ENCODE peak calls at places on chromosomes 12 and 14, in five cellular contexts. L is HL-60, P is tibial nerve, C is left ventricle myocardium inferior, D is endothelial cell of umbilical vein. F is an unnamed sample.

GRCh38 chr14:41609704-41610183 is 3.1 kb downstream of the LRFN5 start:
- DNase-seq in L (no peak), P (no peak), C (peak), D (no peak), F (peak)

GRCh38 chr14:101227611-101228594 is 324.4 kb upstream of the RTL1 start:
- DNase-seq in L (no peak), P (no peak), C (no peak), D (no peak), F (no peak)

GRCh38 chr12:14108702-14109101 is 127.3 kb upstream of the GRIN2B start:
- DNase-seq in L (no peak), P (no peak), C (no peak), D (no peak), F (no peak)

GRCh38 chr12:4270670-4271432 is 2.7 kb upstream of the CCND2 start:
- DNase-seq in L (peak), P (peak), C (peak), D (peak), F (peak)

GRCh38 chr12:12482959-12483358 is 79.7 kb downstream of the DUSP16 start:
- DNase-seq in L (peak), P (no peak), C (no peak), D (no peak), F (no peak)

GRCh38 chr12:71447691-71448660 is 8.4 kb downstream of the LGR5 start:
- DNase-seq in L (no peak), P (no peak), C (no peak), D (no peak), F (no peak)

GRCh38 chr12:124392271-124392990 is 97.5 kb downstream of the RFLNA start:
- DNase-seq in L (peak), P (no peak), C (no peak), D (peak), F (peak)

GRCh38 chr12:114926341-114926740 is 242.4 kb upstream of the TBX3 start:
- DNase-seq in L (no peak), P (no peak), C (no peak), D (no peak), F (no peak)

GRCh38 chr14:101019974-101020710 is 116.6 kb upstream of the RTL1 start:
- DNase-seq in L (no peak), P (no peak), C (peak), D (no peak), F (peak)

GRCh38 chr12:64178122-64178521 is 44.0 kb downstream of the KICS2 start:
- DNase-seq in L (no peak), P (no peak), C (no peak), D (peak), F (no peak)

GRCh38 chr14:34501004-34501580 is 38.4 kb downstream of the EAPP start:
- DNase-seq in L (no peak), P (no peak), C (no peak), D (no peak), F (no peak)

GRCh38 chr14:36105401-36105800 is 71.1 kb downstream of the PTCSC3 start:
- DNase-seq in L (peak), P (no peak), C (no peak), D (no peak), F (no peak)

GRCh38 chr14:70563869-70564268 is 29.1 kb upstream of the ADAM20 start:
- DNase-seq in L (no peak), P (no peak), C (peak), D (no peak), F (no peak)

GRCh38 chr12:29427964-29428363 is 47.0 kb upstream of the ERGIC2 start:
- DNase-seq in L (peak), P (no peak), C (no peak), D (no peak), F (no peak)

GRCh38 chr14:73397810-73398209 is 60.5 kb downstream of the NUMB start:
- DNase-seq in L (no peak), P (no peak), C (no peak), D (no peak), F (no peak)

GRCh38 chr12:111467862-111468245 is 62.1 kb downstream of the SH2B3 start:
- DNase-seq in L (no peak), P (no peak), C (no peak), D (peak), F (no peak)

GRCh38 chr12:74620932-74621331 is 83.3 kb downstream of the ATXN7L3B start:
- DNase-seq in L (no peak), P (no peak), C (no peak), D (no peak), F (no peak)

GRCh38 chr14:21133896-21134295 is 22.0 kb downstream of the OR5AU1 start:
- DNase-seq in L (no peak), P (no peak), C (no peak), D (no peak), F (no peak)

GRCh38 chr12:130335517-130336392 is 1.9 kb upstream of the PIWIL1 start:
- DNase-seq in L (peak), P (no peak), C (no peak), D (peak), F (no peak)

GRCh38 chr14:46661728-46662127 is 10.1 kb upstream of the RPL10L start:
- DNase-seq in L (peak), P (no peak), C (no peak), D (no peak), F (no peak)

GRCh38 chr12:99138397-99138796 is 493.3 kb downstream of the APAF1 start:
- DNase-seq in L (no peak), P (no peak), C (no peak), D (no peak), F (no peak)

GRCh38 chr14:68824517-68825347 is 31.9 kb upstream of the ZFP36L1 start:
- DNase-seq in L (peak), P (peak), C (peak), D (peak), F (peak)

GRCh38 chr14:65302571-65303184 is 109.9 kb upstream of the FUT8 start:
- DNase-seq in L (no peak), P (no peak), C (no peak), D (no peak), F (no peak)

GRCh38 chr12:98856897-98857540 is 211.9 kb downstream of the APAF1 start:
- DNase-seq in L (no peak), P (no peak), C (no peak), D (no peak), F (no peak)

GRCh38 chr12:41364211-41364610 is 176.1 kb downstream of the PDZRN4 start:
- DNase-seq in L (no peak), P (no peak), C (no peak), D (no peak), F (no peak)

GRCh38 chr12:41362511-41362910 is 174.4 kb downstream of the PDZRN4 start:
- DNase-seq in L (no peak), P (no peak), C (no peak), D (no peak), F (no peak)

GRCh38 chr12:41365653-41366131 is 177.6 kb downstream of the PDZRN4 start:
- DNase-seq in L (no peak), P (no peak), C (no peak), D (peak), F (no peak)

GRCh38 chr12:41368006-41368405 is 179.9 kb downstream of the PDZRN4 start:
- DNase-seq in L (no peak), P (no peak), C (no peak), D (no peak), F (no peak)
- TF ChIP-seq CTCF in L (peak), P (no peak), C (peak), D (peak), F (no peak)

DNA sequence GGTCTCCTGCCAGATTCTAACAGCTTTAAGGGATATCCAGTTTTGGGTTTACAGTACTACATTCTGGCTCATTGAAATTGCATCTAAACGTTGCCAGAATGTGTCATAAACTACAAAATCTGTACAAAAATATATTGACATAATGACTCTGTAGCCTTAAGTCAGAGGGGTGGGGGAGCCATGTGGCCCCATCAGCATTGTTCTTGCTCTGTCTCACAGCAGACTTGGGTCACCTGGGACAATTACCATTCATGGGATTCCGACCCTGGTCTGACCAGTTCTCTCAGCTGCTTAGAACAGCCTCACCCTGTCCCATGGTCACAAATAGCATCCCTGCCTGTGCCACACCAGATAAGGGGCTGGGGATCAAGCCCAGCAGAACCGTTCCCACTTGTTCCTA is 43.3 kb upstream of the MED13L start:
- DNase-seq in L (no peak), P (no peak), C (no peak), D (no peak), F (no peak)
- H3K4me3 ChIP-seq in L (no peak), P (no peak), C (no peak), D (no peak), F (no peak)

GRCh38 chr12:102427542-102427923 is 52.8 kb downstream of the IGF1 start:
- DNase-seq in L (no peak), P (no peak), C (peak), D (no peak), F (peak)

GRCh38 chr12:102425109-102426009 is 55.0 kb downstream of the IGF1 start:
- DNase-seq in L (no peak), P (no peak), C (no peak), D (no peak), F (no peak)

GRCh38 chr12:102429211-102429610 is 51.2 kb downstream of the IGF1 start:
- DNase-seq in L (no peak), P (no peak), C (no peak), D (no peak), F (no peak)

GRCh38 chr12:102429755-102430154 is 50.6 kb downstream of the IGF1 start:
- DNase-seq in L (no peak), P (no peak), C (no peak), D (no peak), F (no peak)

GRCh38 chr12:102426599-102427541 is 53.5 kb downstream of the IGF1 start:
- DNase-seq in L (no peak), P (no peak), C (no peak), D (no peak), F (no peak)
- H3K27ac ChIP-seq in L (no peak), P (peak), C (peak), D (no peak), F (no peak)

GRCh38 chr12:132735496-132735895 is 24.9 kb downstream of the PGAM5 start:
- DNase-seq in L (no peak), P (no peak), C (no peak), D (no peak), F (peak)
- TF ChIP-seq CTCF in L (no peak), P (no peak), C (no peak), D (no peak), F (no peak)

GRCh38 chr14:39381366-39381765 is 50.9 kb downstream of the FBXO33 start:
- DNase-seq in L (no peak), P (no peak), C (no peak), D (no peak), F (no peak)
- H3K4me3 ChIP-seq in L (no peak), P (no peak), C (no peak), D (no peak), F (no peak)

GRCh38 chr12:2306012-2306411 is 253.2 kb downstream of the CACNA1C start:
- DNase-seq in L (peak), P (no peak), C (no peak), D (no peak), F (no peak)

GRCh38 chr12:2301531-2302461 is 249.0 kb downstream of the CACNA1C start:
- DNase-seq in L (no peak), P (peak), C (peak), D (no peak), F (no peak)

GRCh38 chr12:2300886-2301285 is 248.1 kb downstream of the CACNA1C start:
- DNase-seq in L (no peak), P (no peak), C (no peak), D (no peak), F (no peak)

GRCh38 chr12:2300168-2300567 is 247.4 kb downstream of the CACNA1C start:
- DNase-seq in L (no peak), P (no peak), C (no peak), D (no peak), F (no peak)

GRCh38 chr12:2302711-2303255 is 250.0 kb downstream of the CACNA1C start:
- DNase-seq in L (no peak), P (no peak), C (no peak), D (no peak), F (no peak)
- H3K27ac ChIP-seq in L (no peak), P (peak), C (peak), D (no peak), F (peak)

DNA sequence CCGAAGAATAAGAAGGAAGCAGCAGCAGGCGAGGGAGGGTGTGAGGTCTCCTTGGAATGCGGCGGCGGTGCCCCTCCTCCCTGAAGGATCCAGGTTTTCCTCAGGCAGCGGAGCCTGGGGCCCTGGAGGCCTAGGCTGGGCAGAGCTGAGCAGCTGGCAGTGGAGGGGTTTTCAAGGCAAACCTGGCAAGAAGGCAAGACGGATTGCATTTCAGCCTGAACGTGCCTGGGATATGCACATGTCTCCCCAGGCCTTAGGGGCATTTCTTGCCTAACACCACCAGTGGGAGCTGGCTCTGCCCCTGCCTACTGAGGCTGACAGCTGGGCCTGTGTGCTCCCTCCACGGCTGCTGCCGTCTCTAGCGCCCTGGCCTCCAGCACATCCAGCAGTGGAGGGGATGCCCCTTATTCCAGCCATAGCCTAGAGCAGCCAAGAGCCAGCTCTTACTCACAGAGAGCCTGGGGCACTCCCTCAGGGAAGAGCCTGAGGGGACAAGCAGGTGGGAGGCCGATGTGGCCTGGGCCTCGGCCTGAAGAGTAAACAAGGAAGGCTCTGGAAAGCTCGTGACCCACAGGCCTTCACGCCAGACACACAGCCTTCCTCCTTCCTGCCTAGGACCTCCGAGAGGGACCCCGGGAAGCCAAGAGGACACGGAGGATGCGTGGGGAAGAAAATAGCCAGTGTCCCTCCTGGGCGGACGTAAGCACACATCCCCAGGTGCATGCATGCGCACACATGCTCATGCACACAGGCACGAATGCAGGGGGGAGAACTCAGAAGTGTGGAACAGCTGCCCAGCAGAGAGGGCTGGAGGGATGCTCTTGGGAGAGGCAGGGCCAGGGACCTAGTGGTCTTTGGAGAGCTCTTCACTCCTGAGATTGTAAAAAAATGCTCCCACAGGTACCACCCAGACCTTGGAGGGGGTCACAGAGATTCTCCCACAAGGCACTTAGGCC is 23.0 kb upstream of the EIF2B2 start:
- DNase-seq in L (no peak), P (no peak), C (no peak), D (peak), F (peak)
- TF ChIP-seq CTCF in L (no peak), P (no peak), C (no peak), D (no peak), F (no peak)

DNA sequence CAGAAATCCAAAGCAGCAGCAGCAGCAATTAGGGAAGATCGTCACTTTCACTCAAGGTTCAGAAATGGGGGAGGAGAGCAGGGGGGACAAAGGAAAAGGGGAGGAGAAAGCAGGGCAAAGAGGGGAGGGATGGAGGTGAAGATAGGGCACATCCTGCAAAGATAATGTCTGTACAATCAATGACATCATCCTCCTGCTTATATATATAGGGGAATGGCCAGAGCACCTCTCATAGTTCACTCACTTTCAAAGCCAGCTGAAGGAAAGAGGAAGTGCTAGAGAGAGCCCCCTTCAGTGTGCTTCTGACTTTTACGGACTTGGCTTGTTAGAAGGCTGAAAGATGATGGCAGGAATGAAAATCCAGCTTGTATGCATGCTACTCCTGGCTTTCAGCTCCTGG is at the start of gene NTS:
- DNase-seq in L (no peak), P (no peak), C (no peak), D (no peak), F (no peak)
- H3K4me3 ChIP-seq in L (no peak), P (no peak), C (no peak), D (no peak), F (no peak)

GRCh38 chr14:105146976-105147700 is 21.4 kb downstream of the JAG2 start:
- DNase-seq in L (no peak), P (no peak), C (peak), D (no peak), F (peak)

GRCh38 chr14:105144666-105145380 is 23.8 kb downstream of the JAG2 start:
- DNase-seq in L (no peak), P (no peak), C (peak), D (no peak), F (peak)

GRCh38 chr14:105145381-105146180 is 23.0 kb downstream of the JAG2 start:
- DNase-seq in L (no peak), P (no peak), C (no peak), D (no peak), F (peak)

GRCh38 chr14:105147701-105148603 is 20.6 kb downstream of the JAG2 start:
- DNase-seq in L (no peak), P (no peak), C (peak), D (no peak), F (peak)

DNA sequence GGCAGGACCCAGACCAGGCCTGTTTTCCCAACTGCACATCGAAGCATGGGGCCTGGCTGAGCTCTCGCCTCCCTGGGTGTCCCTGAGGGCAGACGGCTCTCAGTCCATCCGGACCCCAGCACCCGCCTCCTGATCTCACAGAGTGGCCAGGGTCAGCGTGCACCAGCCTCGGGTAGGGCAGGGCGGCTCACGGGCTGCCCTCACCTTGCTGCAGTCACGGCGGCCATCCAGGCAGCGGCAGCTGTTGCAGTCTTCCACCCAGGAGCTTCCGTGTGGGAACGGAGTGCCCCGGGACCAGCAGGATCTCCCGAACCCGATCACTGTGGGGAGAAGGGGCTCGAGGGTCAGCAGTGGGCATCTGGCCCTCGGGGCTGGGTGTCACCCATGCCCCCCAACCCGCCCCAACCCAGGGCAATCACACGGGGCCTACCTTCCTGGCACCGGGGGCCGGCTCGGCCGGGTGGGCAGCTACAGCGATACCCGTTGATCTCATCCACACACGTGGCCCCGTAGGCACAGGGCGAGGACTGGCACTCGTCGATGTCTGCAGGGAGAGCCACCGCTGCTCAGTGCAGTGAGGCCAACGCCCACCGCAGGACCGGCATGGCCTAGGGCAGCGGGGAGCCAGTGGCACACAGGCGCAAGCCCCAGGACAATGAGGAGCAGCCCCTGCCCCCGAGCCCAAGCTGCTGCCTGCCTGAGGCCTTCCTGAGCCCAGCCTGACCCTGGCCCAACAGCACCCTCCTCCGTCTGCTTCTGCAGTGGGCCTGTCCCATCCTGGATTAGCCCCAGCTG is 22.2 kb downstream of the JAG2 start:
- DNase-seq in L (no peak), P (no peak), C (peak), D (no peak), F (peak)
- H3K27ac ChIP-seq in L (no peak), P (no peak), C (no peak), D (no peak), F (no peak)

F was measured in kidney.